ENCODE peak calls at places on chromosomes 3 and 15, in six cellular contexts. Y is IMR-90, X is mammary epithelial cell, B is HCT116, K is GM23338, C is mesenchymal stem cell. F is an unnamed sample.

GRCh38 chr3:194368918-194369317 is 625 bp downstream of the LRRC15 start:
- DNase-seq in Y (no peak), X (no peak), B (no peak), K (no peak), C (no peak), F (no peak)

GRCh38 chr15:88029696-88030095 is 226.8 kb downstream of the NTRK3 start:
- DNase-seq in Y (no peak), X (no peak), B (no peak), K (no peak), C (no peak), F (no peak)

GRCh38 chr3:60131607-60132006 is 1081.8 kb upstream of the CFAP20DC start:
- DNase-seq in Y (no peak), X (no peak), B (no peak), K (no peak), C (no peak), F (no peak)

GRCh38 chr3:62249855-62250543 is 123.4 kb downstream of the FEZF2 start:
- DNase-seq in Y (no peak), X (no peak), B (no peak), K (no peak), C (no peak), F (no peak)

GRCh38 chr3:46903341-46904302 is 26.1 kb downstream of the PTH1R start:
- DNase-seq in Y (peak), X (peak), B (no peak), K (no peak), C (peak), F (no peak)

GRCh38 chr3:192246847-192247520 is 480.4 kb downstream of the FGF12 start:
- DNase-seq in Y (no peak), X (no peak), B (no peak), K (no peak), C (no peak), F (peak)

GRCh38 chr3:14142567-14143270 is 17.9 kb downstream of the TMEM43 start:
- DNase-seq in Y (no peak), X (peak), B (no peak), K (no peak), C (peak), F (no peak)

GRCh38 chr15:80152896-80153876 is at the start of gene FAH:
- DNase-seq in Y (peak), X (peak), B (no peak), K (peak), C (peak), F (no peak)

GRCh38 chr3:174784206-174784934 is 74.8 kb upstream of the NAALADL2 start:
- DNase-seq in Y (peak), X (no peak), B (no peak), K (no peak), C (no peak), F (no peak)

GRCh38 chr3:53709856-53710674 is 136.2 kb downstream of the CHDH start:
- DNase-seq in Y (peak), X (peak), B (peak), K (peak), C (peak), F (peak)

GRCh38 chr15:27587810-27588209 is 511.3 kb downstream of the OCA2 start:
- DNase-seq in Y (no peak), X (no peak), B (no peak), K (peak), C (no peak), F (no peak)

GRCh38 chr15:27592036-27592725 is 506.9 kb downstream of the OCA2 start:
- DNase-seq in Y (no peak), X (no peak), B (no peak), K (peak), C (no peak), F (no peak)

GRCh38 chr15:27589260-27589659 is 509.9 kb downstream of the OCA2 start:
- DNase-seq in Y (no peak), X (no peak), B (no peak), K (no peak), C (no peak), F (no peak)

GRCh38 chr15:27589782-27590181 is 509.3 kb downstream of the OCA2 start:
- DNase-seq in Y (no peak), X (no peak), B (no peak), K (no peak), C (no peak), F (no peak)
- H3K4me2 ChIP-seq in Y (no peak), X (no peak), B (no peak), K (no peak), C (no peak), F (no peak)

GRCh38 chr15:95323798-95324197 is 1006.7 kb upstream of the NR2F2 start:
- DNase-seq in Y (no peak), X (no peak), B (no peak), K (no peak), C (no peak), F (no peak)

GRCh38 chr15:95327661-95328060 is 1002.8 kb upstream of the NR2F2 start:
- DNase-seq in Y (no peak), X (no peak), B (no peak), K (peak), C (no peak), F (no peak)

GRCh38 chr15:95324596-95325135 is 1005.8 kb upstream of the NR2F2 start:
- DNase-seq in Y (no peak), X (no peak), B (no peak), K (no peak), C (no peak), F (no peak)

GRCh38 chr15:95326689-95327525 is 1003.6 kb upstream of the NR2F2 start:
- DNase-seq in Y (no peak), X (no peak), B (no peak), K (peak), C (no peak), F (no peak)

GRCh38 chr15:95325763-95326688 is 1004.5 kb upstream of the NR2F2 start:
- DNase-seq in Y (no peak), X (no peak), B (no peak), K (no peak), C (peak), F (no peak)
- H2AFZ ChIP-seq in Y (peak), X (peak), B (no peak), K (peak), C (peak), F (no peak)

GRCh38 chr15:45451265-45451664 is 71.3 kb downstream of the SLC30A4 start:
- DNase-seq in Y (no peak), X (no peak), B (no peak), K (no peak), C (no peak), F (no peak)

GRCh38 chr15:45457215-45457614 is 65.3 kb downstream of the SLC30A4 start:
- DNase-seq in Y (no peak), X (peak), B (no peak), K (peak), C (no peak), F (no peak)

GRCh38 chr15:45457641-45458539 is 64.7 kb downstream of the SLC30A4 start:
- DNase-seq in Y (peak), X (peak), B (peak), K (peak), C (peak), F (peak)

GRCh38 chr15:45456212-45457106 is 66.1 kb downstream of the SLC30A4 start:
- DNase-seq in Y (peak), X (peak), B (peak), K (no peak), C (peak), F (peak)

GRCh38 chr15:45454825-45455224 is 67.7 kb downstream of the SLC30A4 start:
- DNase-seq in Y (peak), X (peak), B (peak), K (no peak), C (peak), F (peak)
- H3K4me3 ChIP-seq in Y (no peak), X (no peak), B (peak), K (no peak), C (peak), F (peak)

GRCh38 chr15:38873151-38873550 is 308.5 kb upstream of the RASGRP1 start:
- DNase-seq in Y (no peak), X (no peak), B (no peak), K (peak), C (no peak), F (no peak)
- H3K4me2 ChIP-seq in Y (no peak), X (no peak), B (no peak), K (no peak), C (no peak), F (no peak)

GRCh38 chr3:128579927-128580326 is 70.7 kb downstream of the RPN1 start:
- DNase-seq in Y (no peak), X (no peak), B (no peak), K (no peak), C (no peak), F (no peak)

GRCh38 chr3:128575777-128576176 is 74.8 kb downstream of the RPN1 start:
- DNase-seq in Y (no peak), X (no peak), B (no peak), K (no peak), C (no peak), F (no peak)

GRCh38 chr3:128576290-128576689 is 74.3 kb downstream of the RPN1 start:
- DNase-seq in Y (no peak), X (no peak), B (no peak), K (no peak), C (no peak), F (no peak)

GRCh38 chr3:128578346-128578745 is 72.3 kb downstream of the RPN1 start:
- DNase-seq in Y (no peak), X (no peak), B (no peak), K (no peak), C (no peak), F (no peak)

GRCh38 chr3:128577711-128578110 is 72.9 kb downstream of the RPN1 start:
- DNase-seq in Y (no peak), X (no peak), B (no peak), K (no peak), C (no peak), F (no peak)
- H2AFZ ChIP-seq in Y (peak), X (no peak), B (no peak), K (no peak), C (no peak), F (no peak)

GRCh38 chr15:73633991-73634495 is 854 bp upstream of the NPTN start:
- DNase-seq in Y (peak), X (peak), B (peak), K (no peak), C (peak), F (peak)
- H3K4me3 ChIP-seq in Y (no peak), X (peak), B (peak), K (peak), C (peak), F (peak)